ENCODE peak calls at places on chromosome 1, in four cellular contexts. H, E, Y and N are unnamed samples. For H3K27me3, the result is how much of the 10 kb centered on the place peaks cover.

GRCh38 chr1:229141701-229142377 is 129.1 kb upstream of the RAB4A start:
- DNase-seq in E (no peak), H (no peak), Y (no peak), N (no peak)

GRCh38 chr1:32774950-32775634 is 42.1 kb downstream of the YARS1 start:
- DNase-seq in Y (peak), E (no peak), H (no peak), N (no peak)

GRCh38 chr1:16145988-16146887 is 9.6 kb downstream of the EPHA2 start:
- DNase-seq in H (no peak), E (peak), Y (peak), N (peak)

GRCh38 chr1:93172778-93173177 is 7.4 kb downstream of the TMED5 start:
- DNase-seq in Y (no peak), H (no peak), E (no peak), N (no peak)

GRCh38 chr1:99566290-99567021 is 79.5 kb upstream of the PALMD start:
- DNase-seq in H (no peak), Y (no peak), E (no peak), N (no peak)

GRCh38 chr1:80349218-80349617 is 1342.7 kb upstream of the ADGRL4 start:
- DNase-seq in H (no peak), E (peak), Y (no peak), N (no peak)

GRCh38 chr1:36890776-36891175 is 143.5 kb downstream of the GRIK3 start:
- DNase-seq in H (no peak), Y (no peak), E (no peak), N (no peak)

GRCh38 chr1:109479311-109479710 is 4.4 kb upstream of the ATXN7L2 start:
- DNase-seq in Y (no peak), E (peak), H (no peak), N (no peak)

GRCh38 chr1:64864018-64864945 is 102.1 kb downstream of the JAK1 start:
- DNase-seq in Y (no peak), E (no peak), H (peak), N (no peak)

GRCh38 chr1:31487143-31487542 is 74.1 kb downstream of the SERINC2 start:
- DNase-seq in H (no peak), Y (no peak), E (no peak), N (no peak)

GRCh38 chr1:31488528-31488927 is 75.5 kb downstream of the SERINC2 start:
- DNase-seq in Y (no peak), H (no peak), E (no peak), N (no peak)

GRCh38 chr1:31482478-31483011 is 69.5 kb downstream of the SERINC2 start:
- DNase-seq in E (no peak), H (peak), Y (no peak), N (no peak)

GRCh38 chr1:31483012-31483946 is 70.3 kb downstream of the SERINC2 start:
- DNase-seq in Y (peak), H (peak), E (no peak), N (no peak)

GRCh38 chr1:31487894-31488293 is 74.9 kb downstream of the SERINC2 start:
- DNase-seq in H (no peak), E (no peak), Y (no peak), N (no peak)
- H3K27me3 ChIP-seq in H (under half), E (under half), Y (under half), N (under half)

GRCh38 chr1:30318413-30318812 is 405.0 kb downstream of the MATN1 start:
- DNase-seq in Y (no peak), H (no peak), E (peak), N (no peak)
- H3K27me3 ChIP-seq in Y (half or more), H (under half), E (under half), N (under half)

GRCh38 chr1:245375789-245376188 is 221.0 kb downstream of the KIF26B start:
- DNase-seq in H (no peak), Y (no peak), E (no peak), N (no peak)

GRCh38 chr1:245365621-245366020 is 210.8 kb downstream of the KIF26B start:
- DNase-seq in Y (no peak), H (no peak), E (no peak), N (no peak)

GRCh38 chr1:245370175-245370825 is 215.5 kb downstream of the KIF26B start:
- DNase-seq in E (no peak), Y (no peak), H (no peak), N (no peak)

GRCh38 chr1:245366886-245367285 is 212.1 kb downstream of the KIF26B start:
- DNase-seq in Y (no peak), H (no peak), E (no peak), N (no peak)

DNA sequence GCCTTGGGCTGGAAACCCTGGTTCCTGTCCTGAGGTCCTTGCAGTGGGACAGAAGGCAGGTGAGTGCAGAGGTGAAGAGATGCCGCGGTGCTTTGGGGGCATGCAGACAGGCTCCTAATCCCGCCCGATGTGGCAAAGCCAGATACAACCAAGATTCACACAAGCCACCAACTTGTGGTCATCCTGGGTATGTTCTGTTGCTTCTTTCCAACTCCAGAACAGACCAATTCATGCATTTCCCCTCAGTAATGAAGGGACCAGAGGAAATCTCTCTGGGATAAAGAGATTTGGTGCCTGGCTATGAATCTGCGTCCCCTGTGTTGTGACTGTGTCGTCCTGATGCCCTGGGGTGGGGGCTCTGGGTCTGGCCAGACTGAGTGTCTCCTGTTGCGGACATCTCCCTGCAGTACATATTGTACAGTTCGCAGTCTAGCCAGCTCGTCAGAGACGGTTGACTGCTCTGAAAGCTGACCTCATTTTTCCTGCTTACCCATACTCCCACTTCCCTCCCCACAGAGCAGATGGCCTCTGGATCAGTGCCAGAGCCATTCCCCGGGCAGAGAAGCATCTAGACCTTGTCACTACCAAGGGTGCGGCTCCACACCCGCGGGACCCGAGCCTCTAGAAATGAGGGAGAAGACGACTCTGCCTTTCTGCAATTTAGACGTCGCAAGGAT is 216.3 kb downstream of the KIF26B start:
- DNase-seq in Y (no peak), E (no peak), H (no peak), N (no peak)
- H3K27me3 ChIP-seq in Y (half or more), E (under half), H (under half), N (under half)

DNA sequence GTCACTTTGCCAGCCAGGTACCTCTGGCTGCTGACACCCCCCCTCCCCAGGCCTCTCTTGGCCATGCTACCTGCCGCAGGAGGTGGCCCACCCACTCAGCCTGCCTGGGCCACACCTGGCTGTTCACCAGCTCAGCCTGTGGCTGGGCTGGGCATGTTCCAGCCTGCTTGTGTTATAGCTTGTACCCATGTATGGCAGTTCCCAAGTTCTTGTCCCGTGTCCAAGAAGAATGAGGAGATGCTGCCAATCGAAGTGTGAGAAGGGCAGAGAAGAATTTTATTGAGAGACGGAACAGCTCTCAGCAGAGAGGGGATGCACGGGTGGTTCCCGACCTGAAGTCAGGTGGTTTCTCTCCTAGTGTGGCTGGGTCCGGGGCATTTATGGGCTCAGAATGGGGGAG is 3.9 kb upstream of the MMEL1 start:
- DNase-seq in Y (no peak), E (no peak), H (no peak), N (no peak)
- H3K27me3 ChIP-seq in Y (under half), E (under half), H (under half), N (under half)

DNA sequence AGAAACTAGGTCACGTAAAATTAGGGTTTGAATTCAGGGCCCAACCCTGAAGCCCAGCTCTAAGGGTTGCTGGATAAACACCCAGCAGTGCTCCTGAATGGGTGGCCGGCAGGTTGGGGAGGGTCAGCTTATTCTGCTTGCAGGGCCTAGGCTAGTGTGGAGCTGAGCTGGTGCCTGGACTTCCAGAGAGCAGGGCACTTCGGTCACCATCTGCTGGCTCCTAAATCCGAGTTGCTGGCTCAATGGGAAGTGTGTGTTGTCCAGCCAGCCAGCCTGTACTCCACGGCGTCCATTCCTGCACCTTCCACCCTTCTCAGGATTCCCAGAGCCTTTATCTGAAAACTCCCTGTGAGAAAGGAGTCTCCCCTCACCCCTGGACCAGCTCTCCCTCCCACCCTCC is 23.0 kb downstream of the TRIM67 start:
- DNase-seq in H (no peak), Y (no peak), E (no peak), N (no peak)
- H3K27me3 ChIP-seq in H (under half), Y (half or more), E (under half), N (under half)

GRCh38 chr1:13517193-13517812 is 3.5 kb upstream of the LRRC38 start:
- DNase-seq in E (peak), H (no peak), Y (no peak), N (no peak)

GRCh38 chr1:13513885-13514546 is at the start of gene LRRC38:
- DNase-seq in E (peak), H (peak), Y (no peak), N (no peak)

GRCh38 chr1:13513063-13513884 is 529 bp downstream of the LRRC38 start:
- DNase-seq in H (no peak), Y (no peak), E (peak), N (no peak)

GRCh38 chr1:13512472-13512871 is 1.3 kb downstream of the LRRC38 start:
- DNase-seq in E (peak), H (no peak), Y (no peak), N (no peak)

DNA sequence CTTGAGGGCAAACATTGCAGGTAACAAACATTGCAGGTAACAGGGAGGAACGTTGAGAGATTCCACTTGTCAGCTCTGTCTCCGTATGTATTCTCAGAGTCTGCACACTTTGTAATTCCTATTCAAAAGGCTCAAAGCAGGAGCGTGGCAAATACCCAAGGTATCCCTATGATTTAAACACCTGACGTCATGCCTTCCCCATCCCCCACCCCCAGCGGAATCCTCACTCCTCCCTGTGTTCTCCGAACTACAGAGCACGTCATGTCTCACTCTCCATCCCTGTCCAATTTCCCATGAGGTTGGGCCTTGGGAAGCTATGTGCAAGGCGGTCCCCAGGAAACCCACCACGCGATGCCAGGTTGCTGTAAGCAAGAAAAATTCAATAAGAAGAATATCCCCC is 2.8 kb upstream of the LRRC38 start:
- DNase-seq in E (no peak), Y (no peak), H (no peak), N (no peak)
- H3K27me3 ChIP-seq in E (half or more), Y (under half), H (under half), N (under half)